ENCODE peak calls at places on chromosomes 13 and 19, in seven cellular contexts. B is AG04450, A is sigmoid colon, G is endothelial cell, F is GM13977, X is heart left ventricle, Y is ovary. M is an unnamed sample.

GRCh38 chr19:39671739-39672363 is 16.1 kb downstream of the LGALS16 start:
- DNase-seq in B (no peak), A (no peak), G (peak), F (peak), X (no peak), Y (no peak), M (peak)

GRCh38 chr19:48418317-48419064 is 25.0 kb downstream of the GRIN2D start:
- DNase-seq in B (no peak), A (no peak), G (no peak), F (no peak), X (no peak), Y (no peak), M (peak)

GRCh38 chr19:38524994-38525634 is 91.6 kb downstream of the RYR1 start:
- DNase-seq in B (no peak), A (no peak), G (no peak), F (no peak), X (no peak), Y (no peak), M (no peak)

GRCh38 chr19:38231918-38232317 is 7.9 kb upstream of the DPF1 start:
- DNase-seq in B (no peak), A (no peak), G (no peak), F (no peak), X (no peak), Y (no peak), M (no peak)

GRCh38 chr19:17847538-17848366 is at the start of gene JAK3:
- DNase-seq in B (no peak), A (no peak), G (peak), F (peak), X (peak), Y (peak), M (peak)

GRCh38 chr13:100668408-100668807 is 6.2 kb downstream of the TMTC4 start:
- DNase-seq in B (no peak), A (no peak), G (no peak), F (no peak), X (no peak), Y (no peak), M (no peak)

GRCh38 chr19:4358709-4359626 is 15.6 kb downstream of the MPND start:
- DNase-seq in B (no peak), A (no peak), G (no peak), F (no peak), X (no peak), Y (peak), M (no peak)

GRCh38 chr19:51078104-51078503 is 4.6 kb downstream of the KLK14 start:
- DNase-seq in B (no peak), A (no peak), G (no peak), F (no peak), X (no peak), Y (no peak), M (no peak)

GRCh38 chr19:47176627-47177090 is 46.0 kb downstream of the SAE1 start:
- DNase-seq in B (peak), A (no peak), G (no peak), F (no peak), X (no peak), Y (no peak), M (no peak)

GRCh38 chr13:31894931-31895330 is 136.6 kb upstream of the FRY start:
- DNase-seq in B (no peak), A (no peak), G (no peak), F (no peak), X (no peak), Y (no peak), M (no peak)

GRCh38 chr19:347946-348861 is 3.6 kb upstream of the MIER2 start:
- DNase-seq in B (no peak), A (peak), G (no peak), F (no peak), X (no peak), Y (no peak), M (no peak)

GRCh38 chr13:75669706-75670105 is 33.6 kb downstream of the LMO7 start:
- DNase-seq in B (no peak), A (no peak), G (no peak), F (no peak), X (no peak), Y (no peak), M (no peak)
- TF ChIP-seq CTCF in B (no peak), A (no peak), G (no peak), F (no peak), X (no peak), Y (no peak), M (no peak)

DNA sequence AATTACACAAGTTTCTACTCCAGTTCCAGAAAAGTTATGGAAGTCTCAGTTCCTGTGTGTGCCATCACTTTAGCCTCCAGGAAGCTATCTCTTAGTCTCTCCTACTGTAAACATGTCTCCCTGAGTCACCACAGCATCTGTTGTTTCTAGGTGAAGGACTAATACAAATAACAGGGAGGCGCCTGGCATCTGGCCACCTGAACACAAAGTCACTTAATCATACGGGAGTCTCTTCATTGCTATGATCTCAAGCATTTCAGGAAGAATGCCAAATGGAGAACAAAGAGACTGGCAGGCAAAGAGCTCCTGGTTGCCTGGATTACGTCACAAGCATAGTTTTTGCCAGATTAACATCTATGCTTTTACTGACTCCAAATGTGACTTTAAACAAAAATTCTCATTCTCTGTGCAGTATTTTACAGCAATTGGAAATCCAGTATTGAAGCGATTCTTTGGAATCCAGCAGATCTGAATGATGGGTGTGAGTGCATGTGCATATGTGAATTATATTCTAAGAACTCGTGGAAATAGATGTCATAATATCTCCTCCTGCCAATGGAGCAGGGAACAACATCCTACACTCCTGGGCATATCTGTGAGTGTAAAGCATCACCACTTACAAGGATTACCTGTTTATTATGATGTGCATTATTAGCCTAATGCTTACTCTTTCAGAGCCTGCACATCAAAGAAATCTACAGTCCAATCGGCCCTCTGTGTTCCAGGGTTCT is 572.8 kb downstream of the PCDH9 start:
- DNase-seq in B (peak), A (peak), G (no peak), F (no peak), X (peak), Y (peak), M (no peak)
- TF ChIP-seq CTCF in B (no peak), A (no peak), G (no peak), F (no peak), X (no peak), Y (no peak), M (no peak)

GRCh38 chr19:35468637-35469036 is 20.6 kb downstream of the FFAR2 start:
- DNase-seq in B (no peak), A (no peak), G (peak), F (peak), X (no peak), Y (peak), M (peak)
- TF ChIP-seq CTCF in B (peak), A (no peak), G (no peak), F (peak), X (peak), Y (peak), M (peak)

DNA sequence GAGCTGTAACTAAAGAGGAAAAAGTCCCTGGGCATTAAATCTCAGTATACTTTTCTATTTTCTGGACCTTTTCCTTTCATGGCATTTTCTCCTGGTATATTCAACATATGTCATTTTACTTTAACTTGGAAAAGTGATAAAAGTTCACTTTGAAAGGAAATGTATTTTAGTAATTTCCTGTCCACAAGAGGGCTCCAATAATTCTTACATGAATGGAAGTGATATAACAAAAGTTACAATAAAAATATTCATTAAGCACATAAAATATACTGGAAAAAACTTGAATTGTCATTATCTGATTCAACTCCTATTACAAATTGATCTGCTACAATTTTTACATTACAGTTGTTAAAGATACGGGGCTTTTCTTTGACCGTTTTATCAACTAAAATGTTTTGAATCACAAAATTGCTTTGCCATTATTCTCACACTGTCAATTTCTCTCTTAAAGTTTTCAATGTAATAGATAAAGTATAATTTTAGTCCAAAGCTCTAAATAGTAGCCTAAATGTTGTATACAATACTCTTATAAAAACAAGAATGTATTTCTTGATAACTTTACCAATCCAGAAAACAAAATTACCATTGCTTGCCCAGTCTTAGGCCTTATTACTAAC is 4.9 kb downstream of the UBL3 start:
- DNase-seq in B (no peak), A (no peak), G (no peak), F (no peak), X (no peak), Y (no peak), M (no peak)
- TF ChIP-seq CTCF in B (peak), A (no peak), G (no peak), F (peak), X (peak), Y (peak), M (no peak)

M was measured in GM20000.